ENCODE peak calls at places on chromosomes 5 and 9, in four cellular contexts. One of them, this sample, is unnamed.

GRCh38 chr9:106745457-106745856 is 117.5 kb upstream of the ZNF462 start:
- DNase-seq in GM23338: no peak
- DNase-seq in fibroblast of lung: peak
- DNase-seq in astrocyte: no peak
- DNase-seq in this sample: no peak

GRCh38 chr9:4861145-4861544 is 68.4 kb downstream of the RCL1 start:
- DNase-seq in GM23338: no peak
- DNase-seq in fibroblast of lung: no peak
- DNase-seq in astrocyte: no peak
- DNase-seq in this sample: no peak

GRCh38 chr5:82406200-82406773 is 128.1 kb upstream of the RPS23 start:
- DNase-seq in GM23338: peak
- DNase-seq in fibroblast of lung: peak
- DNase-seq in astrocyte: peak
- DNase-seq in this sample: no peak

GRCh38 chr5:14107536-14107935 is 35.6 kb upstream of the TRIO start:
- DNase-seq in GM23338: no peak
- DNase-seq in fibroblast of lung: no peak
- DNase-seq in astrocyte: no peak
- DNase-seq in this sample: no peak

GRCh38 chr9:4828776-4829175 is 36.0 kb downstream of the RCL1 start:
- DNase-seq in GM23338: no peak
- DNase-seq in fibroblast of lung: peak
- DNase-seq in astrocyte: peak
- DNase-seq in this sample: no peak

GRCh38 chr5:150113047-150113744 is 26.8 kb upstream of the CSF1R start:
- DNase-seq in GM23338: peak
- DNase-seq in fibroblast of lung: peak
- DNase-seq in astrocyte: peak
- DNase-seq in this sample: peak

GRCh38 chr9:129404621-129405020 is 216.3 kb downstream of the C9orf50 start:
- DNase-seq in GM23338: no peak
- DNase-seq in fibroblast of lung: no peak
- DNase-seq in astrocyte: no peak
- DNase-seq in this sample: no peak

GRCh38 chr9:136996361-136997281 is at the start of gene CLIC3:
- DNase-seq in GM23338: peak
- DNase-seq in fibroblast of lung: peak
- DNase-seq in astrocyte: no peak
- DNase-seq in this sample: peak

GRCh38 chr9:89753472-89754055 is 148.8 kb downstream of the GADD45G start:
- DNase-seq in GM23338: no peak
- DNase-seq in fibroblast of lung: no peak
- DNase-seq in astrocyte: no peak
- DNase-seq in this sample: no peak

GRCh38 chr9:33139421-33140228 is 27.5 kb downstream of the B4GALT1 start:
- DNase-seq in GM23338: no peak
- DNase-seq in fibroblast of lung: peak
- DNase-seq in astrocyte: peak
- DNase-seq in this sample: peak

GRCh38 chr9:20054734-20055133 is 265.9 kb upstream of the SLC24A2 start:
- DNase-seq in GM23338: no peak
- DNase-seq in fibroblast of lung: no peak
- DNase-seq in astrocyte: no peak
- DNase-seq in this sample: no peak

GRCh38 chr9:113886471-113886870 is 10.4 kb downstream of the ZNF618 start:
- DNase-seq in GM23338: peak
- DNase-seq in fibroblast of lung: no peak
- DNase-seq in astrocyte: no peak
- DNase-seq in this sample: no peak

GRCh38 chr5:59587489-59588337 is 305.8 kb downstream of the PDE4D start:
- DNase-seq in GM23338: peak
- DNase-seq in fibroblast of lung: peak
- DNase-seq in astrocyte: peak
- DNase-seq in this sample: peak

GRCh38 chr9:19769213-19769612 is 19.6 kb downstream of the SLC24A2 start:
- DNase-seq in GM23338: no peak
- DNase-seq in fibroblast of lung: no peak
- DNase-seq in astrocyte: no peak
- DNase-seq in this sample: peak

DNA sequence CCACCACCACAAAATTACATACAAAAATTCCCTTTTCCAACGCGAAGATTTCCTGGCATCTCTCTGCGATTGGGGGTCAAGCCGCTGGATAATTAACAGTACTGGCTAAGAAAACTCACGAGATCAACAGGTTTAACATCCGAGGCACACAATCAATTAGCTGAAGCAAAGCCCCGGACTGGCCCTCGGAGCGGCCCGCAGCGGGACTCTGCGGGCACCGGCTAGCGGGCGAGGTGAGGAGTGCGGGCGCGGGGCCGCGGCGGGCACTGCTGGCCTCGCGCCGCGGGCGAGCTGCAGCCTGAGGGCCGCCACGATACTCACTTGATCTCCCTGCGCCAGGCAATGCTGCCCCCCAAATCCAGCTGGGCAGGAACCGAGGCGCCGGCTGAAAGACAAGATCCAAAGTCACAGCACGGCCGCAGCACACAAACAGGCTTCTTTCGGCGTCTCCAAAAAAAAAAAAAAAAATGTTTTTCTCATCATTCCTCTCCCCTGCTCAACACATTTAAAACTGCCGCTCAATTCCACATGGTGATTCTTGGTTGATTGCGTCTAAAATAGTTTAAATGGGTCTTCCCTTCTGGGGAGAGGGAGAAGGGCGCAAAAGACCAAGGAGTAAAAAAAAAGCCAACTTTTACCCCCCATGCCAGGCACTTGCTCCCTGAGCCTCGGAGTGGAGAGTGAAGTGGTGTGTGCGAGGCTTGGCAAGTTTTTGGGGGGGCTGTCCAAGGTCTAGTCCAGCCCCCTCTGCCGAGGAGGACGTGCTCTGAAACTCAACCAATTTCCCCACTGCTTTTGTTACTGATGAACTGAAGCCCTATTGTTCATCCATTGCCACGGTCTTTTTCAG is 210.1 kb downstream of the MEF2C start:
- DNase-seq in GM23338: peak
- DNase-seq in fibroblast of lung: peak
- DNase-seq in astrocyte: peak
- DNase-seq in this sample: no peak
- TF ChIP-seq EZH2 in GM23338: peak
- TF ChIP-seq EZH2 in fibroblast of lung: peak
- TF ChIP-seq EZH2 in astrocyte: peak
- TF ChIP-seq EZH2 in this sample: peak

GRCh38 chr5:140348104-140348503 is 1.7 kb upstream of the HBEGF start:
- DNase-seq in GM23338: no peak
- DNase-seq in fibroblast of lung: no peak
- DNase-seq in astrocyte: no peak
- DNase-seq in this sample: no peak
- H3K27ac ChIP-seq in GM23338: no peak
- H3K27ac ChIP-seq in fibroblast of lung: no peak
- H3K27ac ChIP-seq in astrocyte: no peak
- H3K27ac ChIP-seq in this sample: no peak

DNA sequence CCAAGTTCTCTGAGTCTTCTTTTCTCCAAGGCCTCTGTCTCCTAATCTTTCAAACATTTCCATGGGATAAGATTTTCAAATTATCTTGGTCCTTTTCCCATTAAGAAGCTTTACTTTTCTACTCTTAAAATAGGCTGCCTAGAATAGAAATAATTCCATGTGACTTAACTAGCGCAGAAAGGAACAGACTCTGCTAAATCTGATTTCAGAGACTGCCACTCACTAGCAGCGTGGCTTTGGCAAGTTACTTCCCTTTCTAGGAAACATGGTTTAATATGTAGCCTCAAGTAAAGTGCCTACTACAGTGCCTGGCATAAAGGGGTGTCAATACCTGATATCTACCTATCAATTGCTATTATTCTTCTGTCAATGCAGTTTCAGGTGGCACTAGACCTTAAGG is 159.4 kb downstream of the SNX18 start:
- DNase-seq in GM23338: no peak
- DNase-seq in fibroblast of lung: no peak
- DNase-seq in astrocyte: no peak
- DNase-seq in this sample: no peak
- TF ChIP-seq EZH2 in GM23338: no peak
- TF ChIP-seq EZH2 in fibroblast of lung: no peak
- TF ChIP-seq EZH2 in astrocyte: no peak
- TF ChIP-seq EZH2 in this sample: no peak

DNA sequence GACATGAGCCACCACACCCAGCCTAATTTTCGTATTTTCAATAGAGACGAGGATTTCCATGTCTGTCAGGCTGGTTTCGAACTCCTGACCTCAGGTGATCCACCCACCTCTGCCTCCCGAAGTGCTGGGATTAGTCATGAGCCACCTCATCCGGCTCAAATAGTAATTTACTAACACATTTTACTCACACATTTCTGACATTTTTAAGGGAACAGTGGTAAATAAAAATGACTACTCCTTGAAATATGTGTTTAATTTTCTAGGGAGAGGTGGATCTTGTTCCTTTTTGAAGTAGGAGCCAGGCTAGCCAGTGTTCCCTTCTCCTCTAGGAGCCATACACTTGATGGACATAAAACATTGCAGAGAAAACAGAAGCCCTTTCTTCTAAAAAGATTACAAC is 55.2 kb upstream of the ERBIN start:
- DNase-seq in GM23338: no peak
- DNase-seq in fibroblast of lung: peak
- DNase-seq in astrocyte: peak
- DNase-seq in this sample: no peak
- H3K27ac ChIP-seq in GM23338: no peak
- H3K27ac ChIP-seq in fibroblast of lung: no peak
- H3K27ac ChIP-seq in astrocyte: peak
- H3K27ac ChIP-seq in this sample: no peak

GRCh38 chr9:116154334-116154975 is 864 bp downstream of the PAPPA start:
- DNase-seq in GM23338: peak
- DNase-seq in fibroblast of lung: no peak
- DNase-seq in astrocyte: no peak
- DNase-seq in this sample: peak

GRCh38 chr9:116155700-116156045 is 2.1 kb downstream of the PAPPA start:
- DNase-seq in GM23338: peak
- DNase-seq in fibroblast of lung: peak
- DNase-seq in astrocyte: peak
- DNase-seq in this sample: peak

GRCh38 chr9:116153765-116154333 is at the start of gene PAPPA:
- DNase-seq in GM23338: peak
- DNase-seq in fibroblast of lung: no peak
- DNase-seq in astrocyte: no peak
- DNase-seq in this sample: peak

GRCh38 chr9:116156621-116157314 is 3.2 kb downstream of the PAPPA start:
- DNase-seq in GM23338: peak
- DNase-seq in fibroblast of lung: peak
- DNase-seq in astrocyte: peak
- DNase-seq in this sample: peak

DNA sequence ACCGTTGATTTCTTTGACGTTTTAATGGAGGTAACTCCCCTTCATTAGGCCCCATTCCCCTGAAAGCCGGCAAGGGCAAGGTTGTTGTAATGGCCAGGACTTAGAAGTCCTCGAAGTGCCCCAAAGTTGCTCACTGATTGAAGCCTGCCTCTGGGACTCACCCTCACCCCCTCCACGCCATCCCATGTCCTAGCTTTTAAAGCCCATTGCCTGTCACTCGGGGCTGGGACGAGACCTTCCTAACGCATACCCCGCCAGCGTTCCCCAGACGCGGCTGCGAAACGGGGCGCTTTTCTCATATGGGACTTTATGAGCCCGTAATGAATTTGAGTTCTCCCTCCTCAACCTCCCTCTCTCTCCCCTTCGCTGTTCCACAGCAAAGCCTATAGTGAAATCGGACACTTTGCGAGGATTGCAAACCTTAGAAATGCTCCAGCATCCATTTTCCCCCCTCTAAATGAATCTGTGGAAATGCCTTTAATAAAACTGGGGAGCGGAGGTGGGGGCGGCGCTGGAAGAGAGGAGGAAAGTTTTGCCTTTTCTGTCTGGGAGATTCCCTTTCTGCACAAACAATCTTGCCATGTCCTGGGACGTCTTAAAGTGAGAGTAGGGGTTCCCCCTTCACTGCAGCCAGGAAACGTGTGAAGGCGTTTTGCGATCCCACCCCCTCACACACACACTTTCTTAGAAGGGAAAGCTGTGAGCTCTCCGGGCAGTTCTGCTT is 1.5 kb downstream of the PAPPA start:
- DNase-seq in GM23338: peak
- DNase-seq in fibroblast of lung: peak
- DNase-seq in astrocyte: peak
- DNase-seq in this sample: peak
- TF ChIP-seq EZH2 in GM23338: peak
- TF ChIP-seq EZH2 in fibroblast of lung: no peak
- TF ChIP-seq EZH2 in astrocyte: no peak
- TF ChIP-seq EZH2 in this sample: no peak

GRCh38 chr9:29100762-29101161 is 1527.5 kb upstream of the C9orf72 start:
- DNase-seq in GM23338: no peak
- DNase-seq in fibroblast of lung: no peak
- DNase-seq in astrocyte: no peak
- DNase-seq in this sample: no peak
- H3K27ac ChIP-seq in GM23338: no peak
- H3K27ac ChIP-seq in fibroblast of lung: no peak
- H3K27ac ChIP-seq in astrocyte: no peak
- H3K27ac ChIP-seq in this sample: no peak

DNA sequence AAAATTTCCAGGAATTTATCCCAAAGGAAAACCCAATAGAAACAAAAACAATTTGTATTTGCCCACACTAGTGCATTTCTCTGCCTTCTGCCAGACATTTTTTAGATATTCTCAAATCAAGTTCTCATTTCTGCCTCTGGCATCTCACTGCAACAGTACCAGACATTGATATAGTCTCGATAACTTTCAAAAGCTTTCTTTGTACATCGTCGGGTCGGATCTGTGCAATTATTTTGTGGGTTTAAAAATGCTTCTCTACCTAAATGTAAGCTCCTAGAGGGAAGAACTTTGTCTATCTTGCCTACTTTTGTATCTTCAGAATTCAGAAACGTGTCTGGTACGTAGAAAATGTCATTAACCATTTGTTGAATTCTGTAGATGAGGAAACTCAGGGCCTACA is 125.5 kb upstream of the LIFR start:
- DNase-seq in GM23338: no peak
- DNase-seq in fibroblast of lung: no peak
- DNase-seq in astrocyte: no peak
- DNase-seq in this sample: no peak
- TF ChIP-seq EZH2 in GM23338: no peak
- TF ChIP-seq EZH2 in fibroblast of lung: no peak
- TF ChIP-seq EZH2 in astrocyte: no peak
- TF ChIP-seq EZH2 in this sample: no peak

DNA sequence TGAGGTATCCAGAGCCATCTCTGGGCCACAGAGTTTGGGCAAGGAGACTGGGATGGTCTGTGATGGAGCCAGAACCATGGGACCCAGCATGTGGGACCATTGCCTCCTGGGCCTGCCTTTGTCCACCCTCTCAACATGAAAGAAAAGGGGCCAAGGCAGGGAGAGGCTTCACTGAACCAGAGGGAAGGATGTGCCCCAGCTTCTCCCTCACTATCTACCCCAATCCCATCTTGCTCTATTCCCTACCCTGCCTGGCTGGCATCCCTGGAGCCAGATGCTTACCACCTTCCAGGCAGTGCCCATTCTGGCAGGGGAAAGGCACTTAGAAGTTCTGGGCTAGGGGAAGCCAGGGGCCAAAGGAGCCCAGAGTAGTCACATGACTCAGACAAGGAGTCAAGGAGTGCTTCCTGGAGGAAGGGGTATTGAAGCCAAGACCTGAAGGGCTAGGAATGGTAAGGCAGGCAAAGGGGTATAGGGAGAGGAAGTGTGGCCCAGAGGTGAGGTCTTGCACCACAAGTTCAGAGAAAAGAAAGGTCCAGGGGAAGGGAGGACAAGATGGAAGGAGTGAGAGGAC is 9.8 kb downstream of the PDLIM4 start:
- DNase-seq in GM23338: no peak
- DNase-seq in fibroblast of lung: no peak
- DNase-seq in astrocyte: no peak
- DNase-seq in this sample: no peak
- H3K27ac ChIP-seq in GM23338: no peak
- H3K27ac ChIP-seq in fibroblast of lung: peak
- H3K27ac ChIP-seq in astrocyte: peak
- H3K27ac ChIP-seq in this sample: no peak

This sample was measured in hepatocyte.